ENCODE peak calls at places on chromosomes 1 and 21, in five cellular contexts. One of them, this sample, is unnamed. For H3K9me3, the result is how much of the 10 kb centered on the place peaks cover.

GRCh38 chr1:186730951-186731350 is 50.7 kb upstream of the PTGS2 start:
- DNase-seq in lower lobe of right lung: no peak
- DNase-seq in pancreas: no peak
- DNase-seq in BE2C: no peak
- DNase-seq in heart left ventricle: no peak
- DNase-seq in this sample: no peak

GRCh38 chr1:31266547-31266946 is 26.9 kb upstream of the NKAIN1 start:
- DNase-seq in lower lobe of right lung: no peak
- DNase-seq in pancreas: no peak
- DNase-seq in BE2C: no peak
- DNase-seq in heart left ventricle: no peak
- DNase-seq in this sample: no peak

GRCh38 chr1:31409946-31410858 is 2.8 kb upstream of the SERINC2 start:
- DNase-seq in lower lobe of right lung: no peak
- DNase-seq in pancreas: no peak
- DNase-seq in BE2C: no peak
- DNase-seq in heart left ventricle: no peak
- DNase-seq in this sample: no peak

GRCh38 chr1:68173283-68174172 is 58.8 kb downstream of the WLS start:
- DNase-seq in lower lobe of right lung: no peak
- DNase-seq in pancreas: no peak
- DNase-seq in BE2C: no peak
- DNase-seq in heart left ventricle: no peak
- DNase-seq in this sample: no peak

GRCh38 chr1:155253208-155253607 is 2.1 kb downstream of the ENTREP3 start:
- DNase-seq in lower lobe of right lung: no peak
- DNase-seq in pancreas: no peak
- DNase-seq in BE2C: no peak
- DNase-seq in heart left ventricle: no peak
- DNase-seq in this sample: no peak

GRCh38 chr1:245168090-245168489 is 13.3 kb downstream of the KIF26B start:
- DNase-seq in lower lobe of right lung: peak
- DNase-seq in pancreas: no peak
- DNase-seq in BE2C: no peak
- DNase-seq in heart left ventricle: peak
- DNase-seq in this sample: no peak

GRCh38 chr1:221873663-221874062 is 131.8 kb upstream of the DUSP10 start:
- DNase-seq in lower lobe of right lung: no peak
- DNase-seq in pancreas: no peak
- DNase-seq in BE2C: no peak
- DNase-seq in heart left ventricle: no peak
- DNase-seq in this sample: no peak

GRCh38 chr21:33843216-33843615 is 72.4 kb downstream of the ATP5PO start:
- DNase-seq in lower lobe of right lung: no peak
- DNase-seq in pancreas: no peak
- DNase-seq in BE2C: no peak
- DNase-seq in heart left ventricle: no peak
- DNase-seq in this sample: no peak

GRCh38 chr1:80533178-80533577 is 1267.6 kb upstream of the ADGRL2 start:
- DNase-seq in lower lobe of right lung: no peak
- DNase-seq in pancreas: no peak
- DNase-seq in BE2C: no peak
- DNase-seq in heart left ventricle: no peak
- DNase-seq in this sample: no peak

GRCh38 chr1:169124459-169124858 is 18.0 kb downstream of the ATP1B1 start:
- DNase-seq in lower lobe of right lung: no peak
- DNase-seq in pancreas: peak
- DNase-seq in BE2C: no peak
- DNase-seq in heart left ventricle: no peak
- DNase-seq in this sample: no peak

GRCh38 chr1:150963535-150964489 is 10.8 kb downstream of the CERS2 start:
- DNase-seq in lower lobe of right lung: no peak
- DNase-seq in pancreas: no peak
- DNase-seq in BE2C: no peak
- DNase-seq in heart left ventricle: no peak
- DNase-seq in this sample: no peak

GRCh38 chr1:7536891-7537591 is 234.1 kb upstream of the VAMP3 start:
- DNase-seq in lower lobe of right lung: peak
- DNase-seq in pancreas: no peak
- DNase-seq in BE2C: peak
- DNase-seq in heart left ventricle: no peak
- DNase-seq in this sample: no peak

GRCh38 chr1:162551969-162552683 is 9.4 kb upstream of the UAP1 start:
- DNase-seq in lower lobe of right lung: no peak
- DNase-seq in pancreas: no peak
- DNase-seq in BE2C: no peak
- DNase-seq in heart left ventricle: no peak
- DNase-seq in this sample: no peak

GRCh38 chr1:54230507-54231339 is 30.8 kb downstream of the MRPL37 start:
- DNase-seq in lower lobe of right lung: no peak
- DNase-seq in pancreas: no peak
- DNase-seq in BE2C: no peak
- DNase-seq in heart left ventricle: no peak
- DNase-seq in this sample: no peak

GRCh38 chr21:44551290-44552015 is at the start of gene KRTAP10-2:
- DNase-seq in lower lobe of right lung: peak
- DNase-seq in pancreas: no peak
- DNase-seq in BE2C: no peak
- DNase-seq in heart left ventricle: no peak
- DNase-seq in this sample: no peak

GRCh38 chr1:38585460-38585859 is 274.1 kb downstream of the RRAGC start:
- DNase-seq in lower lobe of right lung: no peak
- DNase-seq in pancreas: no peak
- DNase-seq in BE2C: no peak
- DNase-seq in heart left ventricle: no peak
- DNase-seq in this sample: no peak

GRCh38 chr1:227885135-227885647 is 62.5 kb downstream of the WNT9A start:
- DNase-seq in lower lobe of right lung: peak
- DNase-seq in pancreas: no peak
- DNase-seq in BE2C: no peak
- DNase-seq in heart left ventricle: peak
- DNase-seq in this sample: no peak

GRCh38 chr1:227318852-227319607 is 738 bp upstream of the CDC42BPA start:
- DNase-seq in lower lobe of right lung: no peak
- DNase-seq in pancreas: peak
- DNase-seq in BE2C: peak
- DNase-seq in heart left ventricle: peak
- DNase-seq in this sample: no peak

GRCh38 chr1:6587261-6588005 is 7.6 kb downstream of the ZBTB48 start:
- DNase-seq in lower lobe of right lung: no peak
- DNase-seq in pancreas: peak
- DNase-seq in BE2C: no peak
- DNase-seq in heart left ventricle: peak
- DNase-seq in this sample: no peak

GRCh38 chr1:87132664-87133000 is 196.0 kb upstream of the LMO4 start:
- DNase-seq in lower lobe of right lung: no peak
- DNase-seq in pancreas: no peak
- DNase-seq in BE2C: no peak
- DNase-seq in heart left ventricle: no peak
- DNase-seq in this sample: no peak

GRCh38 chr1:179867493-179868330 is 9.9 kb downstream of the TOR1AIP2 start:
- DNase-seq in lower lobe of right lung: no peak
- DNase-seq in pancreas: peak
- DNase-seq in BE2C: peak
- DNase-seq in heart left ventricle: no peak
- DNase-seq in this sample: peak

GRCh38 chr1:55368698-55369097 is 153.5 kb upstream of the USP24 start:
- DNase-seq in lower lobe of right lung: no peak
- DNase-seq in pancreas: no peak
- DNase-seq in BE2C: no peak
- DNase-seq in heart left ventricle: no peak
- DNase-seq in this sample: no peak

GRCh38 chr1:17039522-17039921 is 14.3 kb downstream of the SDHB start:
- DNase-seq in lower lobe of right lung: no peak
- DNase-seq in pancreas: no peak
- DNase-seq in BE2C: no peak
- DNase-seq in heart left ventricle: no peak
- DNase-seq in this sample: no peak

GRCh38 chr1:227944066-227944930 is 3.4 kb downstream of the WNT9A start:
- DNase-seq in lower lobe of right lung: peak
- DNase-seq in pancreas: no peak
- DNase-seq in BE2C: no peak
- DNase-seq in heart left ventricle: peak
- DNase-seq in this sample: no peak

GRCh38 chr1:180927841-180928240 is 15.1 kb downstream of the KIAA1614 start:
- DNase-seq in lower lobe of right lung: no peak
- DNase-seq in pancreas: no peak
- DNase-seq in BE2C: peak
- DNase-seq in heart left ventricle: no peak
- DNase-seq in this sample: no peak

GRCh38 chr1:1569341-1569740 is 5.3 kb downstream of the SSU72 start:
- DNase-seq in lower lobe of right lung: no peak
- DNase-seq in pancreas: no peak
- DNase-seq in BE2C: no peak
- DNase-seq in heart left ventricle: no peak
- DNase-seq in this sample: no peak

GRCh38 chr1:1578371-1578940 is 3.8 kb upstream of the SSU72 start:
- DNase-seq in lower lobe of right lung: no peak
- DNase-seq in pancreas: no peak
- DNase-seq in BE2C: no peak
- DNase-seq in heart left ventricle: no peak
- DNase-seq in this sample: no peak

GRCh38 chr1:1574721-1575537 is at the start of gene SSU72:
- DNase-seq in lower lobe of right lung: peak
- DNase-seq in pancreas: peak
- DNase-seq in BE2C: peak
- DNase-seq in heart left ventricle: peak
- DNase-seq in this sample: peak

GRCh38 chr1:1577367-1578011 is 2.8 kb upstream of the SSU72 start:
- DNase-seq in lower lobe of right lung: no peak
- DNase-seq in pancreas: no peak
- DNase-seq in BE2C: no peak
- DNase-seq in heart left ventricle: no peak
- DNase-seq in this sample: no peak

GRCh38 chr1:1573843-1574720 is 581 bp downstream of the SSU72 start:
- DNase-seq in lower lobe of right lung: peak
- DNase-seq in pancreas: peak
- DNase-seq in BE2C: peak
- DNase-seq in heart left ventricle: peak
- DNase-seq in this sample: peak
- TF ChIP-seq CTCF in lower lobe of right lung: no peak
- TF ChIP-seq CTCF in pancreas: no peak
- TF ChIP-seq CTCF in BE2C: peak
- TF ChIP-seq CTCF in heart left ventricle: no peak
- TF ChIP-seq CTCF in this sample: no peak

GRCh38 chr1:29559055-29559454 is 322.7 kb downstream of the PTPRU start:
- DNase-seq in lower lobe of right lung: no peak
- DNase-seq in pancreas: no peak
- DNase-seq in BE2C: no peak
- DNase-seq in heart left ventricle: no peak
- DNase-seq in this sample: no peak

GRCh38 chr1:29567257-29567656 is 330.9 kb downstream of the PTPRU start:
- DNase-seq in lower lobe of right lung: no peak
- DNase-seq in pancreas: no peak
- DNase-seq in BE2C: no peak
- DNase-seq in heart left ventricle: no peak
- DNase-seq in this sample: no peak

GRCh38 chr1:29563571-29563970 is 327.2 kb downstream of the PTPRU start:
- DNase-seq in lower lobe of right lung: no peak
- DNase-seq in pancreas: no peak
- DNase-seq in BE2C: no peak
- DNase-seq in heart left ventricle: no peak
- DNase-seq in this sample: no peak

GRCh38 chr1:29565490-29565889 is 329.2 kb downstream of the PTPRU start:
- DNase-seq in lower lobe of right lung: no peak
- DNase-seq in pancreas: no peak
- DNase-seq in BE2C: no peak
- DNase-seq in heart left ventricle: no peak
- DNase-seq in this sample: no peak

DNA sequence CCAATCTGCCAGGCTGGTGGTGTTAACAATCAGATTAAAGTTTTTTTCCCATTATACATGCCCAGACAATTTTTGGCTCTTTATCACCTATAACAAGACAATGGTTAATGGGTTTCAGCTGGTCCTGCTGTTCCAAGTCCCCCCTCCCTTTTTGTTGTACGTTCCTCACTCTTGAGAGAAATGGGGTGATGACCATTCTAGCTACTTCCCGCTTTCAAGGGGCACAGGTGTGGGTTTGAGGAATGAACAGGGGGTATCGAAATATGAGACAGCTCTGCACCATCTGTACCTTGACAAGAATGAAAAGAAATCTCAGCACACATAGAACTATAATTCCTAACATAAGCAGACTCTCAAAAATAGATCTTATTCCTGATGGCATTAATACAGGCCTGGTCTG is 326.8 kb downstream of the PTPRU start:
- DNase-seq in lower lobe of right lung: no peak
- DNase-seq in pancreas: no peak
- DNase-seq in BE2C: no peak
- DNase-seq in heart left ventricle: no peak
- DNase-seq in this sample: no peak
- H3K9me3 ChIP-seq in lower lobe of right lung: under half
- H3K9me3 ChIP-seq in pancreas: under half
- H3K9me3 ChIP-seq in BE2C: under half
- H3K9me3 ChIP-seq in heart left ventricle: under half
- H3K9me3 ChIP-seq in this sample: half or more

GRCh38 chr1:156945881-156946661 is 25.6 kb downstream of the LRRC71 start:
- DNase-seq in lower lobe of right lung: no peak
- DNase-seq in pancreas: no peak
- DNase-seq in BE2C: no peak
- DNase-seq in heart left ventricle: no peak
- DNase-seq in this sample: no peak

GRCh38 chr1:156949127-156949526 is 28.7 kb downstream of the LRRC71 start:
- DNase-seq in lower lobe of right lung: no peak
- DNase-seq in pancreas: no peak
- DNase-seq in BE2C: no peak
- DNase-seq in heart left ventricle: no peak
- DNase-seq in this sample: no peak

GRCh38 chr1:156947818-156948525 is 27.5 kb downstream of the LRRC71 start:
- DNase-seq in lower lobe of right lung: no peak
- DNase-seq in pancreas: no peak
- DNase-seq in BE2C: no peak
- DNase-seq in heart left ventricle: no peak
- DNase-seq in this sample: no peak

GRCh38 chr1:156947127-156947526 is 26.7 kb downstream of the LRRC71 start:
- DNase-seq in lower lobe of right lung: no peak
- DNase-seq in pancreas: no peak
- DNase-seq in BE2C: no peak
- DNase-seq in heart left ventricle: no peak
- DNase-seq in this sample: no peak

DNA sequence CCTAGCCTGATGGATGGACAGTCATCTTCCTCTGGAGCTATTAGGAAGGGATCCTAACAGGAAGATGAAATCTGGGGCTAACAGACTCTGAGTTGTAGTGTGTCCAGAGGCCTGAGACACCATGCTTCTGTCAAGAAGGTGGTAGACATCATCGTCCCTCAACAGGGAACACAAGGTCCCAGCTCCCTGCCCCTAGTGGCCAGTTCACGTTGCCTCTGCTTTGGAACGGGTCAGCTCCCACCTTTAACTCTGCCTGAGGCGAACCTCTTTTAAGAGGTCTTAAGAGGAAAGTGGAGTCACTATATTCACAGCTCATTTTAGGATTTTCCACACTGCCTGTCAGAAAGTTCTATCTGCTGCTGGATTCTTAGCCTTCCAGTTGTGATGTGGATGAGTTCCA is 28.3 kb downstream of the LRRC71 start:
- DNase-seq in lower lobe of right lung: no peak
- DNase-seq in pancreas: no peak
- DNase-seq in BE2C: no peak
- DNase-seq in heart left ventricle: no peak
- DNase-seq in this sample: no peak
- TF ChIP-seq CTCF in lower lobe of right lung: no peak
- TF ChIP-seq CTCF in pancreas: no peak
- TF ChIP-seq CTCF in BE2C: peak
- TF ChIP-seq CTCF in heart left ventricle: no peak
- TF ChIP-seq CTCF in this sample: no peak

GRCh38 chr1:230174041-230174440 is 107.0 kb downstream of the GALNT2 start:
- DNase-seq in lower lobe of right lung: no peak
- DNase-seq in pancreas: no peak
- DNase-seq in BE2C: no peak
- DNase-seq in heart left ventricle: peak
- DNase-seq in this sample: no peak
- H3K9me3 ChIP-seq in lower lobe of right lung: under half
- H3K9me3 ChIP-seq in pancreas: under half
- H3K9me3 ChIP-seq in BE2C: under half
- H3K9me3 ChIP-seq in heart left ventricle: under half
- H3K9me3 ChIP-seq in this sample: under half

This sample was measured in CD4-positive, alpha-beta T cell.